ENCODE peak calls at places on chromosome 2, in nine cellular contexts. R is stromal cell of bone marrow; P is mucosa of gallbladder; D is head of caudate nucleus; O is H54; J is T-helper 1 cell; T is activated effector memory CD4-positive, alpha-beta T cell treated with anti-CD3 and anti-CD28 coated beads, Interleukin-2, amount 50 U/mL, for 16 hours; B is EL; Z is hypothalamus. V is an unnamed sample.

GRCh38 chr2:23404426-23404825 is 19.4 kb downstream of the KLHL29 start:
- DNase-seq in R (no peak), P (peak; percentile 51), D (peak; percentile 20), O (no peak), J (peak; percentile 28), T (no peak), B (peak; percentile 88), Z (no peak), V (no peak)

GRCh38 chr2:199936554-199936953 is 18.7 kb downstream of the TYW5 start:
- DNase-seq in R (no peak), P (no peak), D (no peak), O (no peak), J (no peak), T (no peak), B (no peak), Z (no peak), V (no peak)

GRCh38 chr2:164725542-164725941 is 104.3 kb upstream of the GRB14 start:
- DNase-seq in R (no peak), P (no peak), D (no peak), O (no peak), J (no peak), T (no peak), B (no peak), Z (no peak), V (no peak)

GRCh38 chr2:177640423-177640822 is 247.8 kb downstream of the AGPS start:
- DNase-seq in R (no peak), P (no peak), D (no peak), O (no peak), J (no peak), T (no peak), B (no peak), Z (no peak), V (no peak)

GRCh38 chr2:194260185-194260584 is 1396.8 kb upstream of the SLC39A10 start:
- DNase-seq in R (no peak), P (no peak), D (no peak), O (no peak), J (no peak), T (no peak), B (no peak), Z (no peak), V (no peak)

GRCh38 chr2:101643004-101643524 is 54.4 kb upstream of the MAP4K4 start:
- DNase-seq in R (no peak), P (no peak), D (no peak), O (no peak), J (no peak), T (no peak), B (no peak), Z (no peak), V (no peak)

GRCh38 chr2:28209312-28209711 is 183.3 kb upstream of the FOSL2 start:
- DNase-seq in R (no peak), P (peak; percentile 60), D (no peak), O (no peak), J (no peak), T (no peak), B (no peak), Z (no peak), V (no peak)

GRCh38 chr2:219369447-219369861 is 18.3 kb downstream of the DNPEP start:
- DNase-seq in R (peak; percentile 32), P (peak; percentile 71), D (no peak), O (no peak), J (no peak), T (peak; percentile 28), B (peak; percentile 39), Z (no peak), V (no peak)

V was measured in NCI-H460.